ENCODE peak calls at places on chromosomes 7 and 10, in five cellular contexts. R, X, F, Q and B are unnamed samples.

GRCh38 chr10:132898391-132899053 is 43.8 kb downstream of the CFAP46 start:
- DNase-seq in Q (no peak), F (no peak), X (no peak), R (peak), B (no peak)

GRCh38 chr10:88004451-88004850 is 141.0 kb downstream of the PTEN start:
- DNase-seq in R (no peak), F (peak), X (no peak), Q (no peak), B (no peak)

GRCh38 chr7:22578048-22578770 is 78.2 kb upstream of the STEAP1B start:
- DNase-seq in Q (no peak), X (no peak), F (peak), R (no peak), B (peak)

GRCh38 chr10:95908450-95908849 is 675 bp downstream of the CC2D2B start:
- DNase-seq in F (no peak), X (no peak), Q (no peak), R (no peak), B (no peak)

GRCh38 chr10:67697646-67698245 is 1.8 kb upstream of the CTNNA3 start:
- DNase-seq in X (peak), F (peak), R (no peak), Q (no peak), B (peak)

GRCh38 chr10:132858121-132859081 is 72.5 kb upstream of the NKX6-2 start:
- DNase-seq in X (no peak), Q (no peak), R (peak), F (no peak), B (no peak)

GRCh38 chr10:1454428-1454827 is 282.9 kb downstream of the ADARB2 start:
- DNase-seq in R (no peak), X (no peak), Q (no peak), F (no peak), B (no peak)

GRCh38 chr10:32048282-32048681 is 7.9 kb downstream of the KIF5B start:
- DNase-seq in R (no peak), F (no peak), X (no peak), Q (no peak), B (no peak)

GRCh38 chr10:35640474-35640873 is 1.6 kb downstream of the FZD8 start:
- DNase-seq in R (peak), X (peak), Q (peak), F (peak), B (peak)

GRCh38 chr7:29106128-29106988 is 40.0 kb downstream of the CPVL start:
- DNase-seq in X (peak), R (no peak), F (peak), Q (peak), B (peak)

GRCh38 chr7:158613481-158613880 is 25.9 kb upstream of the PTPRN2 start:
- DNase-seq in R (no peak), X (no peak), Q (no peak), F (no peak), B (no peak)

GRCh38 chr10:46060706-46061105 is 14.6 kb upstream of the MSMB start:
- DNase-seq in X (no peak), R (no peak), F (no peak), Q (no peak), B (no peak)

GRCh38 chr10:125757742-125758141 is 17.9 kb downstream of the MMP21 start:
- DNase-seq in F (no peak), R (no peak), X (no peak), Q (no peak), B (no peak)

GRCh38 chr10:110859206-110859946 is 12.4 kb upstream of the PDCD4 start:
- DNase-seq in X (no peak), Q (no peak), F (no peak), R (no peak), B (no peak)

GRCh38 chr7:2445898-2446555 is 30.2 kb downstream of the GRIFIN start:
- DNase-seq in X (no peak), R (no peak), F (peak), Q (no peak), B (no peak)

GRCh38 chr7:24573008-24573553 is at the start of gene PALS2:
- DNase-seq in Q (peak), X (peak), F (peak), R (peak), B (peak)

GRCh38 chr7:76216683-76217082 is 15.0 kb downstream of the SRRM3 start:
- DNase-seq in F (no peak), Q (no peak), X (no peak), R (no peak), B (no peak)

GRCh38 chr10:86263209-86263608 is 103.4 kb downstream of the GRID1 start:
- DNase-seq in F (no peak), X (no peak), R (peak), Q (peak), B (no peak)

GRCh38 chr10:80471715-80472233 is 17.7 kb downstream of the TSPAN14 start:
- DNase-seq in R (no peak), X (no peak), Q (no peak), F (no peak), B (no peak)

GRCh38 chr7:116955340-116955739 is 2.0 kb downstream of the ST7 start:
- DNase-seq in R (no peak), Q (no peak), F (no peak), X (no peak), B (no peak)
- H3K4me3 ChIP-seq in R (peak), Q (no peak), F (peak), X (no peak), B (peak)

DNA sequence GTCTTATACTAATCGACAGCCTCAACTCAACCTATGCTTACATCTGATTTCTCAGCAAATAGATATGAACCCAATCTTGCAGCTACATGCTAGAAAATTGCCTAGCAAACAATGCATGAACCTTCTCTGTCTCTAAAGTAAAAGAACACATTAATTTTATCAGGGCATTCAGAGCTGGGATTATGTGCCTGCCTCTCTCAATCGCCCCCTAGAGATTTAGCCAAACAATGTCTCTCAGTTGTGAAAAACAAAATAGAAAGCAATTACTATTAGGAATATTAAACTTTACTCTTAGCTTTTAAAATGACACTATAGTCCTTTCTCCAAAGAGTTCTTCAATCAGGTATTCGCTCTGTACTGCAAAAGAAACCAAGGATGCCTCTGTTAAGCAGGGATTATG is 737.1 kb downstream of the PARD3 start:
- DNase-seq in X (no peak), R (no peak), Q (no peak), F (no peak), B (peak)
- TF ChIP-seq CTCF in X (no peak), R (no peak), Q (no peak), F (peak), B (no peak)

GRCh38 chr10:114297136-114297705 is 58.2 kb downstream of the VWA2 start:
- DNase-seq in X (no peak), Q (no peak), F (no peak), R (peak), B (no peak)
- H3K4me3 ChIP-seq in X (no peak), Q (no peak), F (no peak), R (no peak), B (no peak)

DNA sequence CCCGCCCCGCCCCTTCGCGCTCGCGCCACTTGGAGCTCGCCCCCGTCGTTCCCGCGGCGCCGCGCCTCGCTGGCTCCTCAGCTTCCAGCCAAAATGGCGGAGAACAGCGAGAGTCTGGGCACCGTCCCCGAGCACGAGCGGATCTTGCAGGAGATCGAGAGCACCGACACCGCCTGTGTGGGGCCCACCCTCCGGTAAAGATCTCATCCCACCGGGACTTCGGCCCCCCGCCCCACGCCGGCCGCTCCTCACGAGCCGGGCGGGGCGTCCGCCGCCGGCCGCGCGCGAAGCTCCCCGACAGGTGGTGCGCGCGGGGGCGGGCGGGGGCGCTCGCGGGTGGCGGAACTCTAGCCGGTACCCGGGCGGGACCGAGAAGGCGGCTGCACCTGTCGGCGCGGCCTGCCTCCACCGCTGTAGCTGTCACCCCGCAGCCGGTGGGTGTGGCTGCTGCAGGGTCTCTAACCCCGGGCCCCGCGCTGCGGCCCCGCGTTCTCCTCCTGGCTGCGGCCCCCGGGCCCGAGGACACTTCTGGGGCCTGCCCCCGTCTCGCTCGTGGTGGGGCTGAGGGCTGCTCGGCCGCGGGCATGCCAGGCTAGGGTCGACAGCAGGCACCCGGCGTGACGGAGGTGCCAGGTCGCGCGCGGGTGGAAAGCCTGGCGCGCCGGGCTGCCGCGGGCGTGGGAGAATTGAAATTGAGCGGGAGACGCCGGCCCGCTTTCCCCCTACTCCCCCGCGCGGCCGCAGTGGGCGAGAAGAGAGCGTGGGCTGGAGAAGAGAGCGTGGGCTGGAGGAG is at the start of gene EXOC6:
- DNase-seq in R (peak), X (peak), F (peak), Q (peak), B (peak)
- TF ChIP-seq CTCF in R (no peak), X (no peak), F (no peak), Q (no peak), B (no peak)

GRCh38 chr10:71657604-71658348 is 61.8 kb downstream of the C10orf105 start:
- DNase-seq in R (no peak), Q (no peak), F (no peak), X (no peak), B (no peak)
- H3K4me3 ChIP-seq in R (no peak), Q (no peak), F (no peak), X (no peak), B (no peak)

DNA sequence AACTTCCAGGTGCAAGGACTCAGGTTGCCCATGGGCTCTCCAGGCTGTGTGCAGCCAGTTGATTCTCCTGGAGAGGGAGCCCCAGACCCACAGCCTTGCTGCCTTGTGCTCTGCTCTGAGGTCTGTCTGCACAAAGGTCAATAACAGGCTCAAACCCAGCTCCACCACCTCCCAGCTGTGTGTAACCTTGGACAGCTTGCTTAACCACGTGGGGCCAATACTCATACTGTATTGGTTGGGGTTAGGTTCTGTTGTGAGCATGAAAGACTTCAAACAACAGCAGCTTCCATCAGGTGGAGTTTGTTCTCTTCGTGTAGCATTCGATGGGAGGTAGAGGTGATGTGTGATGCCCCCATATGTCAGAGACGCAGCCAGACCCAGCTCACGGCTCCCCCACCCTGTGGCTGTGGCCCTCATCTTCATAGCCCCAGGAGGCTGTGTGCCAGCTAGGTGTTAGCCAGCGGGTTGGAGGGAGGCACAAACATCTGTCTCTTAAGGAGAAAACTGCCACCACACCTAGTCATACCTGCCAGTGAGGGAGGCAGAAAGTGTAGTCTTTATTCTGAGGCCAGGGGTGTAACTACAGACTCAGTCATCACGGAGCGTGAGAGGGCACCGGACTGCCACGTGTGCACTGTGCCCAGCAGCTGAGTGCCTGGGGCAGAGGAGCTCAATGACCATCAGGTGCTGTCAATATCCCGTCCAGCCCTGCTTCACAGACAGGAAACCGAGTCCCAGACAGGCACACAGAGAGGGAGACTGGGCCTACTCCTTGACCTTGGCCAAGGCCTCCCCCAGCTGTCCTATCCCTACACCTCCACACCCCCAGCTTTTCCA is 8.0 kb upstream of the POLD2 start:
- DNase-seq in F (no peak), X (no peak), Q (no peak), R (no peak), B (peak)
- TF ChIP-seq CTCF in F (peak), X (no peak), Q (no peak), R (no peak), B (peak)

DNA sequence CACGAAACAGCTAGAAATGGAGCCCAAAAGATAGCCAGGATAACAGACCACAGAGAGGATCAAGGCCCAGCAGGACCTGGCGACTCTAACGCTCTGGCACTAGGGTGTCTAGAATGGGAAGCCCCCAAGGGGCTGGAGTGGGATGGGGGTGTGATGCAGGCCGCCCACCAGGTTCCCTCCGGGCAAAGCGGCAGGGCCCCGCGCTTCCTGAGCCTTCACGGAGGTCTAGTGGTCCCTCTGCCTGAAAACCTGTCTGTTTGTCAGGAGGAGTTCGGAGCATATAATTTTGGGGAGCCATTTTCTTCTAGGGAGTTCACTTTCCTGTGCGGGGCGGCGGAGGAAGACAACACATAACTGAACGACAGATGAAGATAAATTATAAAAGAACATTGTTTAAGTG is 48.2 kb upstream of the FXYD4 start:
- DNase-seq in R (no peak), X (no peak), Q (no peak), F (no peak), B (no peak)
- H3K4me3 ChIP-seq in R (peak), X (peak), Q (peak), F (no peak), B (no peak)